ENCODE peak calls at places on chromosomes 7 and 10, in four cellular contexts. V is adipocyte, P is left ventricle myocardium inferior, M is pancreas. C is an unnamed sample.

GRCh38 chr7:11161499-11161898 is 187.8 kb downstream of the PHF14 start:
- DNase-seq in P (no peak), V (no peak), M (no peak), C (no peak)

GRCh38 chr10:86658261-86658741 is 4.0 kb downstream of the OPN4 start:
- DNase-seq in M (peak), P (no peak), V (no peak), C (no peak)

GRCh38 chr10:123649672-123650071 is 16.5 kb upstream of the GPR26 start:
- DNase-seq in V (no peak), P (no peak), M (no peak), C (no peak)

GRCh38 chr10:119153041-119153440 is 12.5 kb downstream of the SFXN4 start:
- DNase-seq in M (no peak), V (no peak), P (no peak), C (no peak)

GRCh38 chr7:69883399-69883821 is 285.1 kb downstream of the AUTS2 start:
- DNase-seq in P (no peak), V (no peak), M (no peak), C (no peak)

GRCh38 chr10:5584895-5585516 is 60.2 kb downstream of the CALML3 start:
- DNase-seq in V (peak), P (no peak), M (peak), C (peak)

GRCh38 chr10:125026036-125026931 is 84.4 kb downstream of the ZRANB1 start:
- DNase-seq in M (no peak), P (no peak), V (no peak), C (no peak)

GRCh38 chr10:75283150-75284096 is 47.7 kb upstream of the COMTD1 start:
- DNase-seq in M (no peak), P (peak), V (peak), C (peak)

GRCh38 chr7:28956608-28957063 is 1.5 kb downstream of the TRIL start:
- DNase-seq in V (peak), P (peak), M (peak), C (peak)

GRCh38 chr10:22148956-22149355 is 68.9 kb downstream of the EBLN1 start:
- DNase-seq in P (no peak), V (no peak), M (no peak), C (peak)

GRCh38 chr7:41977165-41977651 is 259.8 kb downstream of the GLI3 start:
- DNase-seq in V (peak), P (no peak), M (no peak), C (peak)

GRCh38 chr10:79007843-79008319 is 60.9 kb upstream of the ZMIZ1 start:
- DNase-seq in P (no peak), V (peak), M (no peak), C (peak)

GRCh38 chr10:102384053-102384452 is 11.5 kb upstream of the NFKB2 start:
- DNase-seq in P (no peak), V (no peak), M (no peak), C (peak)

GRCh38 chr7:85719981-85720963 is 533.4 kb upstream of the SEMA3D start:
- DNase-seq in M (no peak), V (peak), P (no peak), C (peak)

GRCh38 chr10:73773152-73773879 is 8.5 kb upstream of the CHCHD1 start:
- DNase-seq in P (no peak), M (no peak), V (peak), C (peak)

GRCh38 chr10:43355749-43356371 is 15.6 kb upstream of the FXYD4 start:
- DNase-seq in V (peak), M (no peak), P (no peak), C (peak)

GRCh38 chr7:68688416-68689086 is 909.7 kb upstream of the AUTS2 start:
- DNase-seq in V (peak), M (no peak), P (no peak), C (no peak)

GRCh38 chr7:105759670-105760548 is 116.5 kb downstream of the ATXN7L1 start:
- DNase-seq in V (peak), M (no peak), P (no peak), C (peak)

GRCh38 chr7:121873795-121874194 is 834 bp downstream of the PTPRZ1 start:
- DNase-seq in V (no peak), P (no peak), M (no peak), C (peak)

GRCh38 chr7:124937076-124937475 is 7.5 kb upstream of the POT1 start:
- DNase-seq in V (no peak), P (no peak), M (no peak), C (no peak)

GRCh38 chr10:78341953-78342614 is 308.4 kb downstream of the RPS24 start:
- DNase-seq in V (no peak), P (no peak), M (peak), C (no peak)

GRCh38 chr10:58414270-58415041 is 29.2 kb downstream of the TFAM start:
- DNase-seq in P (no peak), M (no peak), V (peak), C (peak)

GRCh38 chr7:15555385-15555859 is 6.4 kb downstream of the AGMO start:
- DNase-seq in P (no peak), V (peak), M (no peak), C (peak)

GRCh38 chr7:93350338-93350737 is 118.2 kb downstream of the VPS50 start:
- DNase-seq in V (no peak), M (no peak), P (no peak), C (no peak)

GRCh38 chr10:132939957-132940790 is 2.2 kb downstream of the CFAP46 start:
- DNase-seq in M (peak), V (peak), P (no peak), C (peak)

GRCh38 chr10:11918384-11918783 is 95.2 kb downstream of the PROSER2 start:
- DNase-seq in M (no peak), V (no peak), P (no peak), C (no peak)

GRCh38 chr7:32532716-32533115 is 37.4 kb downstream of the AVL9 start:
- DNase-seq in V (no peak), M (no peak), P (no peak), C (no peak)

GRCh38 chr10:61438141-61438984 is 14.8 kb downstream of the TMEM26 start:
- DNase-seq in P (no peak), M (no peak), V (peak), C (peak)

GRCh38 chr10:91164520-91165065 is 55.9 kb upstream of the PCGF5 start:
- DNase-seq in V (peak), M (no peak), P (no peak), C (peak)
- H3K4me3 ChIP-seq in V (peak), M (no peak), P (peak), C (peak)

GRCh38 chr10:34116220-34116623 is 698.9 kb downstream of the PARD3 start:
- DNase-seq in M (no peak), V (no peak), P (no peak), C (peak)
- H3K4me3 ChIP-seq in M (no peak), V (no peak), P (peak), C (peak)

DNA sequence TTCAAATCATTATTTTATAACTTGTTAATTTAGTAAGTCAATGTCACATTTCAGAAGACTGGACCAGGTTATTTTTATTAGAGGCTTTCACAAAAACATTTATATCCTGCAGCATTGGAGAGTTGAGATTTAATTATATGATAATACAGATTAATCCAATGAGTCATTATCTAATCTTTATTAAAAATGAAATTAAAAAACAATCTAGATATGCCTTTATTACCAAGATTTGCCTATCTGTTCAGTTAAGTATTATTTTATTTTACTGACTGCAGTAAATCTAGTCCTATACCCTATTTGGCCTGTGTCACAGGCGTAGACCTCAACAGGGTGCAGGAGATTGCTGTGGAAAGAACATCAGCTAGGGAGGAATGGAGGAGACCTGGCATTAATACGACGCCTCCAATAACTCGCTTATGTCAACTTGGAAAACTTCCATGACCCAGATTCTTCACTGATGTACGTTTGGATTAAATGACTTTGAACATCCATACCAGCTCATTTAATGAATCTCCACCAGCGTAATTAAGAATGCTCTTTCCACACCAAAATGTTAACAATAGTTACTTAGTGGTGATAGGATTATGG is 18.2 kb downstream of the PAXIP1 start:
- DNase-seq in M (no peak), V (no peak), P (no peak), C (no peak)
- H3K4me3 ChIP-seq in M (no peak), V (no peak), P (no peak), C (no peak)

GRCh38 chr7:25851332-25852248 is 300.4 kb upstream of the NFE2L3 start:
- DNase-seq in M (peak), P (peak), V (peak), C (peak)
- H3K4me3 ChIP-seq in M (no peak), P (peak), V (peak), C (no peak)

GRCh38 chr7:99929730-99930053 is 272 bp upstream of the GJC3 start:
- DNase-seq in M (no peak), P (no peak), V (no peak), C (no peak)
- H3K4me3 ChIP-seq in M (no peak), P (peak), V (peak), C (no peak)

GRCh38 chr10:69406302-69406811 is 10.4 kb downstream of the TACR2 start:
- DNase-seq in M (no peak), P (peak), V (no peak), C (peak)

GRCh38 chr10:69408318-69409175 is 8.2 kb downstream of the TACR2 start:
- DNase-seq in P (peak), V (peak), M (peak), C (peak)

GRCh38 chr10:69406816-69407580 is 9.7 kb downstream of the TACR2 start:
- DNase-seq in M (no peak), P (no peak), V (no peak), C (no peak)

GRCh38 chr10:69409176-69409495 is 7.6 kb downstream of the TACR2 start:
- DNase-seq in V (no peak), M (no peak), P (no peak), C (no peak)

GRCh38 chr10:69407621-69408301 is 9.0 kb downstream of the TACR2 start:
- DNase-seq in P (no peak), V (no peak), M (no peak), C (no peak)
- H3K4me3 ChIP-seq in P (peak), V (peak), M (no peak), C (no peak)

GRCh38 chr7:151056286-151057037 is 1.2 kb downstream of the CDK5 start:
- DNase-seq in V (no peak), P (no peak), M (no peak), C (no peak)
- H3K4me3 ChIP-seq in V (peak), P (peak), M (no peak), C (no peak)

GRCh38 chr10:49395741-49396665 is at the start of gene DRGX:
- DNase-seq in M (no peak), P (no peak), V (peak), C (no peak)
- H3K4me3 ChIP-seq in M (no peak), P (peak), V (no peak), C (no peak)

GRCh38 chr10:121595806-121596667 is 2.2 kb downstream of the FGFR2 start:
- DNase-seq in V (no peak), M (no peak), P (no peak), C (no peak)

GRCh38 chr10:121598261-121599249 is at the start of gene FGFR2:
- DNase-seq in V (peak), M (peak), P (peak), C (peak)

GRCh38 chr10:121595321-121595805 is 2.9 kb downstream of the FGFR2 start:
- DNase-seq in M (no peak), V (no peak), P (no peak), C (no peak)

GRCh38 chr10:121597504-121598241 is 571 bp downstream of the FGFR2 start:
- DNase-seq in V (no peak), M (peak), P (no peak), C (no peak)

DNA sequence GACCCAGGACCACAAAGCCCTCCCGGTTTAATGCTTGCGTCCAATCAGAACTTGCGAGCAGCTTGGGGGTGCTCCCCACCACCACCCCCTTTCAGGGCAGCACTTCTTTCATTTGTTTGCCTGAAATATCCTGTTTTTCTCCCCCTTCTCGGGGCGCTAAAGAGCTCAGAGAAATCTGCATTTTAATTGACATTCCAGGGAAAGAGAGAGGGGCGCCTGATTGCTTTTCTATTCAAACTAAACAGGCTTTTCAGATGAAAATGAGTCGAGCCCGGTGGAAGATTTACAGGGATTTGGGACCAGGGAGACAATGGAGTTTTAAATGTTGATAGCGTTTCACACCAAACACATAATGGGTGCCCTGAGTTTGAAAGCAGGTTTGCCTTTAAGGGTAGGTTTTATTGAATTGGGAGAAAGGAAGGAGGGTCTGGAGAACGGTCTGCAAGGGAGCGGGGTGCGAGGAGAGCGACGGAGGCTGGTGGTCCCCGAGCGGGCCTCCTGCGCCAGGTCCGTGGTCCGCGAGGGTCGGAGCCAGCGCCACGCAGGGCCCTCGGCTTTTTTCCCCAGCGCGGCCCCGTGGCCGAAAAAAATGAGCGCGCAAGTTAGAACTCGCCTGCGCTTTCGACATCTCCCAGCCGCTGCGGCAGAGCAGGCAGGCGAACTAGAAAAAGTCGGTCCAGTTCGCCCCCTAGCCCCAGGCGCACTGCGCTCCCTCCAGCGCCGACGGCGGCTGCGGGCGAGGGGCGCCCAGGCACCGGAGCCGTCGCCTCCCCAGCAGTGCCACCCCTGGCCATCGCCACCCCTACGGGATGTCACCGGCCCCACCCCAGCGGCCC is 1.4 kb downstream of the FGFR2 start:
- DNase-seq in V (peak), P (no peak), M (no peak), C (peak)
- H3K4me3 ChIP-seq in V (peak), P (peak), M (peak), C (peak)

C was measured in choroid plexus epithelial cell.